ENCODE peak calls at places on chromosomes 11 and 22, in four cellular contexts. D, T, A and X are unnamed samples.

GRCh38 chr11:13054278-13054677 is 45.2 kb downstream of the RASSF10 start:
- DNase-seq in A (no peak), T (no peak), D (no peak), X (no peak)

GRCh38 chr11:15412054-15412453 is 297.3 kb downstream of the INSC start:
- DNase-seq in D (no peak), A (no peak), T (no peak), X (no peak)

GRCh38 chr11:65911682-65912568 is 6.9 kb downstream of the C11orf68 start:
- DNase-seq in D (peak), T (peak), A (peak), X (no peak)

GRCh38 chr11:69136471-69136870 is 19.3 kb upstream of the SMIM38 start:
- DNase-seq in T (no peak), D (no peak), A (no peak), X (no peak)

GRCh38 chr22:36966851-36967535 is 52.3 kb downstream of the TST start:
- DNase-seq in T (no peak), A (no peak), D (no peak), X (no peak)

GRCh38 chr11:2300290-2300935 is 1.3 kb downstream of the C11orf21 start:
- DNase-seq in A (no peak), D (no peak), T (no peak), X (no peak)

GRCh38 chr11:102495161-102496042 is 35.1 kb downstream of the MMP7 start:
- DNase-seq in D (peak), T (peak), A (peak), X (peak)

GRCh38 chr11:86637976-86638375 is 34.4 kb downstream of the ME3 start:
- DNase-seq in D (no peak), T (no peak), A (no peak), X (no peak)

GRCh38 chr11:58675344-58676155 is 53.1 kb downstream of the CNTF start:
- DNase-seq in T (peak), A (peak), D (peak), X (peak)

GRCh38 chr22:39471421-39472141 is 14.8 kb downstream of the MGAT3 start:
- DNase-seq in A (peak), T (no peak), D (no peak), X (peak)

GRCh38 chr11:96254087-96254486 is 88.9 kb downstream of the MAML2 start:
- DNase-seq in A (no peak), T (no peak), D (no peak), X (peak)

GRCh38 chr22:37708580-37709444 is 12.0 kb downstream of the TRIOBP start:
- DNase-seq in D (no peak), T (no peak), A (no peak), X (no peak)

GRCh38 chr11:1071571-1072115 is 3.0 kb upstream of the MUC2 start:
- DNase-seq in D (no peak), T (no peak), A (no peak), X (no peak)

GRCh38 chr22:47406896-47407295 is 644.4 kb downstream of the TBC1D22A start:
- DNase-seq in D (no peak), T (no peak), A (no peak), X (no peak)

GRCh38 chr11:27020736-27021135 is 19.9 kb upstream of the BBOX1 start:
- DNase-seq in D (no peak), A (no peak), T (peak), X (no peak)

GRCh38 chr22:32557424-32557823 is 82.8 kb downstream of the FBXO7 start:
- DNase-seq in D (no peak), T (no peak), A (no peak), X (no peak)

GRCh38 chr11:16690061-16690460 is 48.4 kb upstream of the C11orf58 start:
- DNase-seq in A (no peak), T (no peak), D (no peak), X (no peak)

GRCh38 chr11:31240340-31240904 is 129.1 kb downstream of the DCDC1 start:
- DNase-seq in A (no peak), D (peak), T (peak), X (no peak)

GRCh38 chr22:42752912-42753311 is 32.2 kb upstream of the A4GALT start:
- DNase-seq in D (no peak), T (no peak), A (no peak), X (peak)

GRCh38 chr11:115242982-115243381 is 261.2 kb downstream of the CADM1 start:
- DNase-seq in A (no peak), D (no peak), T (no peak), X (no peak)

GRCh38 chr11:8566613-8567210 is 27.3 kb downstream of the STK33 start:
- DNase-seq in T (peak), D (no peak), A (peak), X (peak)

GRCh38 chr22:44914026-44914721 is 95.6 kb downstream of the PHF21B start:
- DNase-seq in A (no peak), T (no peak), D (no peak), X (no peak)

GRCh38 chr11:97611345-97611744 is 1221.5 kb downstream of the JRKL start:
- DNase-seq in A (no peak), D (no peak), T (no peak), X (no peak)

GRCh38 chr11:63829823-63830489 is 9.0 kb upstream of the MARK2 start:
- DNase-seq in T (peak), A (no peak), D (peak), X (peak)

GRCh38 chr22:50621948-50622722 is 5.8 kb downstream of the ARSA start:
- DNase-seq in A (no peak), D (no peak), T (no peak), X (peak)

GRCh38 chr22:49760630-49761571 is 66.8 kb downstream of the BRD1 start:
- DNase-seq in D (no peak), A (no peak), T (no peak), X (no peak)

GRCh38 chr22:20186183-20186870 is 35.5 kb upstream of the CCDC188 start:
- DNase-seq in T (no peak), A (no peak), D (no peak), X (no peak)

GRCh38 chr11:131664811-131665210 is 294.4 kb downstream of the NTM start:
- DNase-seq in T (no peak), D (no peak), A (no peak), X (no peak)

GRCh38 chr22:45336971-45337431 is 27.3 kb downstream of the FAM118A start:
- DNase-seq in T (peak), A (no peak), D (no peak), X (no peak)

GRCh38 chr22:24985824-24986214 is 33.3 kb downstream of the KIAA1671 start:
- DNase-seq in D (no peak), T (peak), A (peak), X (no peak)

GRCh38 chr11:10943968-10944367 is 86.1 kb upstream of the ZBED5 start:
- DNase-seq in A (no peak), D (no peak), T (peak), X (no peak)

GRCh38 chr11:8317164-8317563 is 53.5 kb upstream of the LMO1 start:
- DNase-seq in T (peak), A (no peak), D (no peak), X (no peak)

GRCh38 chr11:13984616-13985474 is 22.3 kb downstream of the SPON1 start:
- DNase-seq in T (peak), A (no peak), D (no peak), X (no peak)

GRCh38 chr11:75031771-75032549 is 43.2 kb downstream of the NEU3 start:
- DNase-seq in T (peak), A (peak), D (peak), X (peak)

GRCh38 chr11:105937738-105938137 is 84.3 kb downstream of the MSANTD4 start:
- DNase-seq in T (peak), D (no peak), A (peak), X (no peak)

GRCh38 chr11:35523351-35523768 is 2.1 kb downstream of the PAMR1 start:
- DNase-seq in A (no peak), T (peak), D (no peak), X (no peak)

GRCh38 chr11:19071255-19071654 is 10.7 kb upstream of the MRGPRX2 start:
- DNase-seq in T (peak), A (peak), D (peak), X (peak)

GRCh38 chr22:39144101-39144815 is 8.2 kb downstream of the CBX7 start:
- DNase-seq in A (no peak), D (no peak), T (peak), X (peak)

GRCh38 chr11:121035823-121036222 is 11.9 kb downstream of the TBCEL start:
- DNase-seq in A (no peak), D (no peak), T (no peak), X (no peak)

GRCh38 chr11:121039971-121040613 is 16.2 kb downstream of the TBCEL start:
- DNase-seq in D (no peak), A (no peak), T (no peak), X (no peak)

GRCh38 chr11:121035169-121035755 is 11.4 kb downstream of the TBCEL start:
- DNase-seq in D (no peak), T (no peak), A (no peak), X (no peak)

GRCh38 chr11:121038642-121039409 is 14.9 kb downstream of the TBCEL start:
- DNase-seq in T (no peak), D (no peak), A (no peak), X (no peak)

DNA sequence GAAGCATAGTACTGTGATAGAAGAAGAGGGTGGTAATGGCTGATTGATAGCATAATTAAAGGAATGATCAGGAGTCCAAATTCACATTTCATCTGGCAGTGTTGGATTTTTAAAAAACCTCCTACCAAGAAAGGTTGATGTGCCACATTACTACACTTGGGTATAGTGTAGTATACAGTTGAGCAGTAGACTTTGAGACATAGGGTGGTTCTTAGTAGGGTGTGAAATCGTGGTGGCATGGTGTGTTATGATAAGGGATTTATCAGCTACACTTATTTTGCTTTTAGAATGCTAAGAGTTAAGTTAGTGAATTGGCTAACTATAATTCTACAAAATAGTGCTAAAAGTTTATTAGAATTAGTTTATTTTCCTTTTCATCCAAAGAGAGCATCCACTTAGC is 13.1 kb downstream of the TBCEL start:
- DNase-seq in D (no peak), T (no peak), A (no peak), X (no peak)
- TF ChIP-seq CTCF in D (no peak), T (no peak), A (no peak), X (no peak)

GRCh38 chr11:64869571-64870175 is 8.7 kb downstream of the EHD1 start:
- DNase-seq in A (no peak), D (peak), T (no peak), X (no peak)
- TF ChIP-seq CTCF in A (no peak), D (peak), T (peak), X (peak)

GRCh38 chr11:90288207-90288821 is 65.5 kb upstream of the CHORDC1 start:
- DNase-seq in T (peak), A (peak), D (no peak), X (peak)
- TF ChIP-seq CTCF in T (peak), A (peak), D (peak), X (peak)

GRCh38 chr22:31036671-31037550 is 44.2 kb upstream of the SMTN start:
- DNase-seq in A (peak), T (peak), D (no peak), X (no peak)
- TF ChIP-seq CTCF in A (no peak), T (no peak), D (no peak), X (no peak)